ENCODE peak calls at places on chromosomes 5 and 9, in seven cellular contexts. One of them, this sample, is unnamed.
A peak's percentile ranks its signal among the peaks of the same experiment; 100 is the strongest.

GRCh38 chr5:148523139-148523538 is 131.2 kb downstream of the HTR4 start:
- DNase-seq in iPS-NIHi11: peak; percentile 26
- DNase-seq in NCI-H510A treated with DMSO at 0.1 percent for 48 hours: no peak
- DNase-seq in MCF 10A: peak; percentile 13
- DNase-seq in germinal center: no peak
- DNase-seq in stimulated activated CD4-positive, alpha-beta T cell treated with anti-CD3 and anti-CD28 coated beads, Interleukin-4, amount 100 ng/mL, for 24 hours: no peak
- DNase-seq in HS-27A: no peak
- DNase-seq in this sample: no peak

GRCh38 chr5:76462097-76462702 is 59.1 kb downstream of the IQGAP2 start:
- DNase-seq in NCI-H510A treated with DMSO at 0.1 percent for 48 hours: no peak
- DNase-seq in HS-27A: no peak
- DNase-seq in stimulated activated CD4-positive, alpha-beta T cell treated with anti-CD3 and anti-CD28 coated beads, Interleukin-4, amount 100 ng/mL, for 24 hours: no peak
- DNase-seq in MCF 10A: no peak
- DNase-seq in germinal center: no peak
- DNase-seq in iPS-NIHi11: no peak
- DNase-seq in this sample: no peak

GRCh38 chr9:93683331-93684134 is 107.1 kb downstream of the PHF2 start:
- DNase-seq in germinal center: no peak
- DNase-seq in NCI-H510A treated with DMSO at 0.1 percent for 48 hours: no peak
- DNase-seq in HS-27A: no peak
- DNase-seq in stimulated activated CD4-positive, alpha-beta T cell treated with anti-CD3 and anti-CD28 coated beads, Interleukin-4, amount 100 ng/mL, for 24 hours: no peak
- DNase-seq in iPS-NIHi11: peak; percentile 2
- DNase-seq in MCF 10A: no peak
- DNase-seq in this sample: no peak

GRCh38 chr5:530001-530400 is 5.8 kb upstream of the SLC9A3 start:
- DNase-seq in MCF 10A: no peak
- DNase-seq in iPS-NIHi11: no peak
- DNase-seq in HS-27A: no peak
- DNase-seq in NCI-H510A treated with DMSO at 0.1 percent for 48 hours: no peak
- DNase-seq in germinal center: peak; percentile 63
- DNase-seq in stimulated activated CD4-positive, alpha-beta T cell treated with anti-CD3 and anti-CD28 coated beads, Interleukin-4, amount 100 ng/mL, for 24 hours: no peak
- DNase-seq in this sample: no peak

GRCh38 chr5:146565764-146566163 is 49.8 kb upstream of the GPR151 start:
- DNase-seq in NCI-H510A treated with DMSO at 0.1 percent for 48 hours: peak; percentile 44
- DNase-seq in iPS-NIHi11: peak; percentile 90
- DNase-seq in germinal center: peak; percentile 68
- DNase-seq in MCF 10A: peak; percentile 73
- DNase-seq in stimulated activated CD4-positive, alpha-beta T cell treated with anti-CD3 and anti-CD28 coated beads, Interleukin-4, amount 100 ng/mL, for 24 hours: peak; percentile 49
- DNase-seq in HS-27A: peak; percentile 48
- DNase-seq in this sample: no peak

GRCh38 chr9:125484632-125485282 is 222.3 kb downstream of the MAPKAP1 start:
- DNase-seq in NCI-H510A treated with DMSO at 0.1 percent for 48 hours: no peak
- DNase-seq in HS-27A: peak; percentile 12
- DNase-seq in stimulated activated CD4-positive, alpha-beta T cell treated with anti-CD3 and anti-CD28 coated beads, Interleukin-4, amount 100 ng/mL, for 24 hours: no peak
- DNase-seq in iPS-NIHi11: no peak
- DNase-seq in germinal center: no peak
- DNase-seq in MCF 10A: no peak
- DNase-seq in this sample: no peak

GRCh38 chr9:95107001-95107749 is 210.3 kb downstream of the FANCC start:
- DNase-seq in HS-27A: no peak
- DNase-seq in NCI-H510A treated with DMSO at 0.1 percent for 48 hours: no peak
- DNase-seq in stimulated activated CD4-positive, alpha-beta T cell treated with anti-CD3 and anti-CD28 coated beads, Interleukin-4, amount 100 ng/mL, for 24 hours: no peak
- DNase-seq in iPS-NIHi11: no peak
- DNase-seq in MCF 10A: no peak
- DNase-seq in germinal center: no peak
- DNase-seq in this sample: no peak

GRCh38 chr5:164358531-164359259 is 853.3 kb downstream of the MAT2B start:
- DNase-seq in stimulated activated CD4-positive, alpha-beta T cell treated with anti-CD3 and anti-CD28 coated beads, Interleukin-4, amount 100 ng/mL, for 24 hours: no peak
- DNase-seq in NCI-H510A treated with DMSO at 0.1 percent for 48 hours: no peak
- DNase-seq in germinal center: no peak
- DNase-seq in MCF 10A: peak; percentile 34
- DNase-seq in HS-27A: no peak
- DNase-seq in iPS-NIHi11: no peak
- DNase-seq in this sample: no peak

GRCh38 chr9:135887585-135888050 is 19.7 kb downstream of the CAMSAP1 start:
- DNase-seq in iPS-NIHi11: peak; percentile 72
- DNase-seq in NCI-H510A treated with DMSO at 0.1 percent for 48 hours: peak; percentile 40
- DNase-seq in germinal center: peak; percentile 53
- DNase-seq in stimulated activated CD4-positive, alpha-beta T cell treated with anti-CD3 and anti-CD28 coated beads, Interleukin-4, amount 100 ng/mL, for 24 hours: peak; percentile 55
- DNase-seq in HS-27A: no peak
- DNase-seq in MCF 10A: no peak
- DNase-seq in this sample: peak; percentile 72

GRCh38 chr5:94432499-94432898 is 185.9 kb downstream of the KIAA0825 start:
- DNase-seq in iPS-NIHi11: no peak
- DNase-seq in NCI-H510A treated with DMSO at 0.1 percent for 48 hours: no peak
- DNase-seq in HS-27A: no peak
- DNase-seq in stimulated activated CD4-positive, alpha-beta T cell treated with anti-CD3 and anti-CD28 coated beads, Interleukin-4, amount 100 ng/mL, for 24 hours: no peak
- DNase-seq in germinal center: no peak
- DNase-seq in MCF 10A: peak; percentile 52
- DNase-seq in this sample: no peak

GRCh38 chr5:60023255-60023654 is 129.7 kb upstream of the PDE4D start:
- DNase-seq in iPS-NIHi11: no peak
- DNase-seq in HS-27A: peak; percentile 47
- DNase-seq in germinal center: no peak
- DNase-seq in MCF 10A: no peak
- DNase-seq in stimulated activated CD4-positive, alpha-beta T cell treated with anti-CD3 and anti-CD28 coated beads, Interleukin-4, amount 100 ng/mL, for 24 hours: no peak
- DNase-seq in NCI-H510A treated with DMSO at 0.1 percent for 48 hours: no peak
- DNase-seq in this sample: no peak

GRCh38 chr5:177099422-177100093 is 12.8 kb downstream of the FGFR4 start:
- DNase-seq in HS-27A: no peak
- DNase-seq in iPS-NIHi11: peak; percentile 56
- DNase-seq in germinal center: no peak
- DNase-seq in MCF 10A: no peak
- DNase-seq in stimulated activated CD4-positive, alpha-beta T cell treated with anti-CD3 and anti-CD28 coated beads, Interleukin-4, amount 100 ng/mL, for 24 hours: no peak
- DNase-seq in NCI-H510A treated with DMSO at 0.1 percent for 48 hours: no peak
- DNase-seq in this sample: no peak

GRCh38 chr9:124792257-124792975 is 15.5 kb downstream of the OLFML2A start:
- DNase-seq in NCI-H510A treated with DMSO at 0.1 percent for 48 hours: no peak
- DNase-seq in iPS-NIHi11: peak; percentile 20
- DNase-seq in germinal center: no peak
- DNase-seq in MCF 10A: no peak
- DNase-seq in HS-27A: no peak
- DNase-seq in stimulated activated CD4-positive, alpha-beta T cell treated with anti-CD3 and anti-CD28 coated beads, Interleukin-4, amount 100 ng/mL, for 24 hours: no peak
- DNase-seq in this sample: no peak

GRCh38 chr9:137978262-137978714 is 100.7 kb downstream of the CACNA1B start:
- DNase-seq in MCF 10A: no peak
- DNase-seq in NCI-H510A treated with DMSO at 0.1 percent for 48 hours: no peak
- DNase-seq in HS-27A: no peak
- DNase-seq in stimulated activated CD4-positive, alpha-beta T cell treated with anti-CD3 and anti-CD28 coated beads, Interleukin-4, amount 100 ng/mL, for 24 hours: no peak
- DNase-seq in germinal center: no peak
- DNase-seq in iPS-NIHi11: no peak
- DNase-seq in this sample: no peak

GRCh38 chr5:138352071-138352721 is at the start of gene KDM3B:
- DNase-seq in HS-27A: no peak
- DNase-seq in NCI-H510A treated with DMSO at 0.1 percent for 48 hours: peak; percentile 36
- DNase-seq in germinal center: peak; percentile 95
- DNase-seq in iPS-NIHi11: peak; percentile 95
- DNase-seq in stimulated activated CD4-positive, alpha-beta T cell treated with anti-CD3 and anti-CD28 coated beads, Interleukin-4, amount 100 ng/mL, for 24 hours: peak; percentile 91
- DNase-seq in MCF 10A: peak; percentile 86
- DNase-seq in this sample: peak; percentile 93

GRCh38 chr5:86909461-86909881 is 291.7 kb downstream of the COX7C start:
- DNase-seq in iPS-NIHi11: no peak
- DNase-seq in stimulated activated CD4-positive, alpha-beta T cell treated with anti-CD3 and anti-CD28 coated beads, Interleukin-4, amount 100 ng/mL, for 24 hours: no peak
- DNase-seq in NCI-H510A treated with DMSO at 0.1 percent for 48 hours: no peak
- DNase-seq in HS-27A: no peak
- DNase-seq in MCF 10A: peak; percentile 61
- DNase-seq in germinal center: no peak
- DNase-seq in this sample: no peak

GRCh38 chr5:151772868-151773561 is 1.3 kb downstream of the G3BP1 start:
- DNase-seq in HS-27A: no peak
- DNase-seq in germinal center: no peak
- DNase-seq in MCF 10A: no peak
- DNase-seq in iPS-NIHi11: no peak
- DNase-seq in stimulated activated CD4-positive, alpha-beta T cell treated with anti-CD3 and anti-CD28 coated beads, Interleukin-4, amount 100 ng/mL, for 24 hours: peak; percentile 23
- DNase-seq in NCI-H510A treated with DMSO at 0.1 percent for 48 hours: no peak
- DNase-seq in this sample: no peak

GRCh38 chr5:77168187-77168883 is 42.1 kb upstream of the PDE8B start:
- DNase-seq in NCI-H510A treated with DMSO at 0.1 percent for 48 hours: no peak
- DNase-seq in stimulated activated CD4-positive, alpha-beta T cell treated with anti-CD3 and anti-CD28 coated beads, Interleukin-4, amount 100 ng/mL, for 24 hours: no peak
- DNase-seq in iPS-NIHi11: no peak
- DNase-seq in HS-27A: peak; percentile 1
- DNase-seq in MCF 10A: peak; percentile 70
- DNase-seq in germinal center: no peak
- DNase-seq in this sample: peak; percentile 82

GRCh38 chr9:93567271-93567959 is 9.0 kb upstream of the PHF2 start:
- DNase-seq in germinal center: no peak
- DNase-seq in iPS-NIHi11: no peak
- DNase-seq in MCF 10A: no peak
- DNase-seq in HS-27A: no peak
- DNase-seq in NCI-H510A treated with DMSO at 0.1 percent for 48 hours: peak; percentile 60
- DNase-seq in stimulated activated CD4-positive, alpha-beta T cell treated with anti-CD3 and anti-CD28 coated beads, Interleukin-4, amount 100 ng/mL, for 24 hours: no peak
- DNase-seq in this sample: no peak

This sample was measured in Right ventricle myocardium inferior.